ENCODE peak calls at places on chromosomes 12 and 14, in six cellular contexts. Q is cardiac muscle cell, C is mucosa of descending colon, O is upper lobe of left lung, U is Peyer's patch, W is body of pancreas. Z is an unnamed sample. For H3K4me1, the result is how much of the 10 kb centered on the place peaks cover.

GRCh38 chr14:99809376-99809775 is 16.2 kb downstream of the EML1 start:
- DNase-seq in Q (peak), C (peak), O (peak), U (no peak), W (peak), Z (no peak)

GRCh38 chr12:6416596-6416995 is 28.2 kb upstream of the CD27 start:
- DNase-seq in Q (peak), C (no peak), O (no peak), U (no peak), W (peak), Z (no peak)

GRCh38 chr12:18919826-18920511 is 182.1 kb downstream of the CAPZA3 start:
- DNase-seq in Q (no peak), C (peak), O (no peak), U (peak), W (no peak), Z (peak)

GRCh38 chr12:112684742-112685141 is 106.8 kb upstream of the RPH3A start:
- DNase-seq in Q (no peak), C (no peak), O (no peak), U (no peak), W (no peak), Z (no peak)

GRCh38 chr14:29926701-29927595 is 699 bp downstream of the PRKD1 start:
- DNase-seq in Q (peak), C (peak), O (peak), U (peak), W (peak), Z (peak)

GRCh38 chr14:33810308-33810707 is 140.6 kb downstream of the EGLN3 start:
- DNase-seq in Q (peak), C (no peak), O (no peak), U (no peak), W (no peak), Z (no peak)

GRCh38 chr14:89352976-89353817 is 63.8 kb downstream of the FOXN3 start:
- DNase-seq in Q (no peak), C (no peak), O (no peak), U (no peak), W (no peak), Z (no peak)

GRCh38 chr12:30753761-30754382 is 879 bp downstream of the CAPRIN2 start:
- DNase-seq in Q (peak), C (no peak), O (no peak), U (no peak), W (no peak), Z (no peak)

GRCh38 chr14:101575581-101575980 is 14.3 kb downstream of the DIO3 start:
- DNase-seq in Q (no peak), C (peak), O (no peak), U (peak), W (no peak), Z (no peak)

GRCh38 chr14:99879401-99880295 is 86.4 kb downstream of the EML1 start:
- DNase-seq in Q (peak), C (no peak), O (no peak), U (no peak), W (no peak), Z (no peak)

GRCh38 chr14:39781466-39781865 is 349.2 kb upstream of the FBXO33 start:
- DNase-seq in Q (no peak), C (no peak), O (no peak), U (no peak), W (no peak), Z (no peak)

GRCh38 chr12:122032570-122032969 is 10.9 kb downstream of the BCL7A start:
- DNase-seq in Q (no peak), C (no peak), O (no peak), U (no peak), W (no peak), Z (no peak)

GRCh38 chr12:95487024-95487423 is 13.1 kb downstream of the METAP2 start:
- DNase-seq in Q (no peak), C (no peak), O (no peak), U (no peak), W (no peak), Z (no peak)

GRCh38 chr14:44606576-44606975 is 99.5 kb upstream of the FSCB start:
- DNase-seq in Q (no peak), C (no peak), O (no peak), U (no peak), W (no peak), Z (no peak)

GRCh38 chr12:5262450-5262849 is 169.5 kb upstream of the NTF3 start:
- DNase-seq in Q (peak), C (no peak), O (no peak), U (no peak), W (no peak), Z (no peak)

GRCh38 chr12:44717612-44718011 is 158.5 kb downstream of the NELL2 start:
- DNase-seq in Q (no peak), C (no peak), O (no peak), U (no peak), W (no peak), Z (no peak)

GRCh38 chr12:120093336-120093591 is 23.3 kb downstream of the RAB35 start:
- DNase-seq in Q (no peak), C (peak), O (no peak), U (no peak), W (no peak), Z (no peak)

GRCh38 chr12:72074065-72074464 is 135.4 kb downstream of the TPH2 start:
- DNase-seq in Q (no peak), C (no peak), O (no peak), U (no peak), W (no peak), Z (no peak)

GRCh38 chr12:96810057-96810456 is 97.0 kb upstream of the NEDD1 start:
- DNase-seq in Q (no peak), C (no peak), O (no peak), U (no peak), W (no peak), Z (peak)

GRCh38 chr14:95471526-95472304 is 44.7 kb downstream of the SYNE3 start:
- DNase-seq in Q (no peak), C (no peak), O (no peak), U (no peak), W (no peak), Z (no peak)

GRCh38 chr12:50187084-50187900 is 20.1 kb upstream of the CERS5 start:
- DNase-seq in Q (peak), C (no peak), O (no peak), U (no peak), W (no peak), Z (no peak)

GRCh38 chr14:46054526-46054925 is 597.1 kb downstream of the RPL10L start:
- DNase-seq in Q (peak), C (no peak), O (no peak), U (no peak), W (no peak), Z (no peak)

GRCh38 chr14:76962303-76962660 is 66.2 kb downstream of the IRF2BPL start:
- DNase-seq in Q (no peak), C (peak), O (no peak), U (no peak), W (no peak), Z (no peak)
- TF ChIP-seq CTCF in Q (no peak), C (no peak), O (no peak), U (no peak), W (no peak), Z (no peak)

DNA sequence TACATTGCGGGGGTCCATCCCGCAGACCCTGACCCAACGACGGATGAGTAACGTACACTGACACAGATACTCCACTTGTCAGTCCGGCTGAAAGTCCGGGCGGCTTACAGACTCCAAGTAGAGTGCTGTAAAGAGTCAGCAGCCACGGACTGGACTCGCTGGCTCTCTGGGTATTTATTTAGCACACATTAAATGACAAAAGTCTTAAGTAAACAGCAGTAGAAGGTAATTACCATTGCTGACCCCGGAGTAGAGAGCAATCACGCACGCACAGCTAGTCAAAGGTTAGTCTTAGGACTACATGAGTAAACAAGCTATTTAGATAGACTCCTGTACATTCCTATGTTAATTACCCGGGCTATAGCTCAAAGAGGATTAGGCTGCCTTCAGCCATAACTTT is 780.9 kb downstream of the RPS29 start:
- DNase-seq in Q (no peak), C (no peak), O (no peak), U (no peak), W (no peak), Z (peak)
- H3K4me3 ChIP-seq in Q (no peak), C (no peak), O (no peak), U (no peak), W (no peak), Z (no peak)

DNA sequence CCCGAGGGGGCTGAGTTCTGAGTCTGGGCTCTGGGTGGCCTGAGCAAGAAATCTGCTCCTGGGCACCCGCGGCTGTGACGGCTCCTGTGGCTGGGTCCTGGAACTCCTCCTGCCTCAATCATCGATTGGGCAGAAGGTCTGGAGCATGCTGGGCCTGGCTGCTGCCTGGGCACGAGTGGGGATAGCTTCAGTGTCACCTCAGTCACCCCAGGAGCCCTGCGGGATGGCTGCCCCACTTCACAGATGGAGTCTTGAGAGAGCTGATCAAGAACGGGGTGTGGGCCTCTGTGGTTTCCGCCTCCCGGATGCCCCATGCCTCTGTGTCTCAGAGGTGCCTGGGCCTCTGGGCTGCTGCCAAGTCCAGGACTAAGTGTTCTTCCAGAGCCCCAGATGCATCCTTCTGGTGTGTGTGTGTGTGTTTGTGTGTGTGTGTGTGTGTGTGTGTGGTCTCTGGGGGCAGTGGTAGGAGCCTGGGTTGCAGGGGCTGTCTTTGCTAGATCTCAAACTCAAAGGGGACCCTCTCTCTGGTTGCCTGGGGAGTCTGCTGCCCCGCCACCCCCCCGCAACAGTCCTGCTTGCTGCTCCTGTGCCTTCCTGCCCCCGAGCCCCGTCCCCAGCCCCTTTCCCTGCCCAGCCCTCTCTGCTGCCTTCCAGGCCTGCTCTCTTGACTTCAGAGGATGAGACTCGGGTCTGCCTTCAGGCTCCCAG is 185.5 kb upstream of the C14orf180 start:
- DNase-seq in Q (no peak), C (peak), O (peak), U (peak), W (peak), Z (no peak)
- H3K4me1 ChIP-seq in Q (under half), C (under half), O (under half), U (under half), W (under half), Z (under half)

GRCh38 chr12:51531284-51531981 is 59.6 kb upstream of the SCN8A start:
- DNase-seq in Q (no peak), C (no peak), O (no peak), U (no peak), W (no peak), Z (no peak)

GRCh38 chr12:51528852-51529545 is 62.0 kb upstream of the SCN8A start:
- DNase-seq in Q (no peak), C (no peak), O (no peak), U (no peak), W (no peak), Z (peak)

GRCh38 chr12:51529586-51529985 is 61.4 kb upstream of the SCN8A start:
- DNase-seq in Q (no peak), C (no peak), O (no peak), U (no peak), W (no peak), Z (peak)

GRCh38 chr12:51531982-51532497 is 59.0 kb upstream of the SCN8A start:
- DNase-seq in Q (peak), C (peak), O (no peak), U (peak), W (peak), Z (peak)

DNA sequence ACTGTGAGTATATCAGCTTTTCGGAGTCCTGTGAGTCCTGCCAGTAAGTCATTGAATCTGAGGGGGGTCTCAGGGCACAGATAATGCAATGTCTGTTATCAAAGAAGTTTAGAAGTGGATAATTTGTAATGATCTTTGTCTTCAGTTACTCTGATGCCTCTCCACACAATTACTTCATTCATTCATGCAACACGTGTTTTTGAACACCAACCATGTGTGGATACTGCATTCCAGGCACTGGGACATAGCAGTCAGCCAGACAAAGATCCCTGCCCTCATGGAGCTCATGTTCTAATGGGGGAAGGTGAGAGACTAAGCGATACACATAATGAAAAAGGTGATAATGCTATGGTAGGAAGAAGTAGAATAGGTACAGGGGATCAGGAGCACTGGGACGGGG is 60.8 kb upstream of the SCN8A start:
- DNase-seq in Q (no peak), C (no peak), O (no peak), U (no peak), W (no peak), Z (no peak)
- TF ChIP-seq CTCF in Q (no peak), C (no peak), O (no peak), U (no peak), W (no peak), Z (no peak)

DNA sequence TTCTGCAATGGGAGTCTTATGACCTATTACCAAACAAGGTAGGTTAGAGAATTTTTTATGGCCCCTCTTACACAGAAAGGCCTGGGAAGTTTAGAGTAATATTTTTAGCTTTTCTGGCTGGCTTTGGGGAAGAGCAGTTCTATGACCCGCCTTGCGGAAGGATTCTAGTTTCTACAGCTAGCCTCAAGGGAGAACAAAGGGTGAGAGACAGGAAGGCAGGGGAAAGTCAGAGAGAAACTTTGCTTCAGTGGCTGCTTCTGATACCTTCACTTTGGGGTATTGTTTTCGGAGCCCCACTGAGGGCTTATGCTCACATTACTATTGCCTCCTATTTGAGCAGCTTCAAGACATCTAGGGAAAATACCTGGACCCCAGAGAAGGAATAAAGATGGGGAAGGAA is 80.7 kb upstream of the NUDT4 start:
- DNase-seq in Q (no peak), C (no peak), O (no peak), U (no peak), W (no peak), Z (no peak)
- H3K4me3 ChIP-seq in Q (no peak), C (no peak), O (no peak), U (no peak), W (no peak), Z (no peak)

GRCh38 chr12:46265734-46266133 is 3.1 kb downstream of the SLC38A1 start:
- DNase-seq in Q (no peak), C (no peak), O (no peak), U (no peak), W (no peak), Z (no peak)
- H3K4me1 ChIP-seq in Q (half or more), C (under half), O (under half), U (under half), W (half or more), Z (half or more)

GRCh38 chr14:68322970-68323620 is 469.8 kb downstream of the ZFP36L1 start:
- DNase-seq in Q (no peak), C (no peak), O (no peak), U (no peak), W (no peak), Z (no peak)
- TF ChIP-seq CTCF in Q (no peak), C (no peak), O (no peak), U (no peak), W (no peak), Z (no peak)

GRCh38 chr12:211142-211465 is 2.9 kb downstream of the SLC6A12 start:
- DNase-seq in Q (no peak), C (no peak), O (no peak), U (no peak), W (peak), Z (no peak)

GRCh38 chr12:212799-213526 is 994 bp downstream of the SLC6A12 start:
- DNase-seq in Q (peak), C (peak), O (no peak), U (no peak), W (peak), Z (no peak)

GRCh38 chr12:213527-213932 is 427 bp downstream of the SLC6A12 start:
- DNase-seq in Q (no peak), C (no peak), O (no peak), U (no peak), W (no peak), Z (no peak)

GRCh38 chr12:211639-212382 is 2.1 kb downstream of the SLC6A12 start:
- DNase-seq in Q (no peak), C (no peak), O (no peak), U (no peak), W (no peak), Z (no peak)

GRCh38 chr12:212383-212798 is 1.6 kb downstream of the SLC6A12 start:
- DNase-seq in Q (no peak), C (no peak), O (no peak), U (no peak), W (no peak), Z (no peak)
- H3K4me3 ChIP-seq in Q (no peak), C (no peak), O (no peak), U (no peak), W (no peak), Z (no peak)

GRCh38 chr14:103522649-103523582 is at the start of gene CKB:
- DNase-seq in Q (peak), C (peak), O (peak), U (no peak), W (peak), Z (peak)

GRCh38 chr14:103520657-103521437 is 1.8 kb downstream of the CKB start:
- DNase-seq in Q (peak), C (peak), O (peak), U (peak), W (peak), Z (no peak)

GRCh38 chr14:103521438-103521961 is 1.1 kb downstream of the CKB start:
- DNase-seq in Q (no peak), C (no peak), O (no peak), U (no peak), W (no peak), Z (no peak)

GRCh38 chr14:103523583-103523969 is 946 bp upstream of the CKB start:
- DNase-seq in Q (no peak), C (peak), O (no peak), U (no peak), W (no peak), Z (no peak)

DNA sequence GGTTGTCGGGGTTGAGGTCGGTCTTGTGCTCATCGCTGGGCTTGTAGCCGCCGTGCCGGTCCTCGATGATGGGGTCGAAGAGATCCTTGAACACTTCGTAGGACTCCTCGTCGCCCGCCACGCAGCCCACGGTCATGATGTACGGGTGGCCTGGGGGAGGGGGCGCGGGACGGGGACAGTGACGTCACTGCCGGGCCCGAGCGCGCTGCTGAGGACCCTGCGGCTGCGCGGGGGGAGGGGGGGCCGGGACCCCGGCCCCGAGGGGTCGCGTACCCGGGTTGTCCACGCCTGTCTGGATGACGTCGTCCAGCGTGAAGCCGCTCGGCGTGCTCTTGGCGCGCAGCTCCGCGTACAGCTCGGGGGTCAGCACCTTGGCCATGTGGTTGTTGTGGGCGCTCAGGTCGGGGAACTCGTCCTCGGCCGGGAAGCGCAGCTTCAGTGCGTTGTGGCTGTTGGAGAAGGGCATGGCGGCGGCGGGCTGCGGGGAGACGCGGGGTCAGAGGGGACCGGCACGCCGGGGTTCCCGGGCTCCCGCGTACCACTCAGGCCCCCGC is 525 bp downstream of the CKB start:
- DNase-seq in Q (no peak), C (peak), O (peak), U (no peak), W (no peak), Z (no peak)
- H3K4me1 ChIP-seq in Q (under half), C (under half), O (half or more), U (under half), W (half or more), Z (half or more)

Z was measured in Caco-2.